ENCODE peak calls at places on chromosomes 16 and 17, in four cellular contexts. V is HT-29, Q is PC-3, Z is posterior cingulate gyrus. C is an unnamed sample.

GRCh38 chr16:88831838-88832237 is 20.1 kb upstream of the APRT start:
- DNase-seq in V (peak), Q (no peak), Z (no peak), C (peak)

GRCh38 chr17:2090804-2091534 is 36.1 kb downstream of the HIC1 start:
- DNase-seq in V (no peak), Q (peak), Z (no peak), C (peak)

GRCh38 chr16:68286153-68287074 is 22.1 kb downstream of the SLC7A6 start:
- DNase-seq in V (no peak), Q (no peak), Z (no peak), C (no peak)

GRCh38 chr17:29784661-29785060 is 145.4 kb downstream of the SSH2 start:
- DNase-seq in V (no peak), Q (no peak), Z (no peak), C (no peak)

GRCh38 chr17:51848451-51848850 is 310.1 kb downstream of the CA10 start:
- DNase-seq in V (no peak), Q (peak), Z (no peak), C (peak)

GRCh38 chr17:77701996-77702395 is 256.5 kb upstream of the TNRC6C start:
- DNase-seq in V (no peak), Q (no peak), Z (no peak), C (no peak)

GRCh38 chr17:10352866-10353265 is 19.9 kb downstream of the MYH13 start:
- DNase-seq in V (no peak), Q (no peak), Z (no peak), C (no peak)

GRCh38 chr17:930258-930657 is 49.3 kb downstream of the NXN start:
- DNase-seq in V (no peak), Q (peak), Z (no peak), C (no peak)

GRCh38 chr17:74474043-74474792 is 7.8 kb downstream of the CD300A start:
- DNase-seq in V (no peak), Q (no peak), Z (no peak), C (no peak)

GRCh38 chr17:75048396-75048933 is 1.4 kb downstream of the KCTD2 start:
- DNase-seq in V (no peak), Q (peak), Z (no peak), C (no peak)

GRCh38 chr16:69565611-69566436 is at the start of gene NFAT5:
- DNase-seq in V (peak), Q (peak), Z (peak), C (peak)

GRCh38 chr17:44083250-44083849 is 12.8 kb downstream of the G6PC3 start:
- DNase-seq in V (peak), Q (peak), Z (no peak), C (peak)

GRCh38 chr16:69190598-69190997 is 3.6 kb downstream of the SNTB2 start:
- DNase-seq in V (no peak), Q (no peak), Z (no peak), C (no peak)

GRCh38 chr16:54335230-54335629 is 48.6 kb upstream of the IRX3 start:
- DNase-seq in V (no peak), Q (no peak), Z (no peak), C (no peak)

GRCh38 chr17:19338031-19338990 is 24.2 kb downstream of the B9D1 start:
- DNase-seq in V (peak), Q (peak), Z (peak), C (peak)

GRCh38 chr16:23836078-23836403 is 258 bp downstream of the PRKCB start:
- DNase-seq in V (no peak), Q (no peak), Z (no peak), C (no peak)

GRCh38 chr17:57451126-57451690 is 194.9 kb downstream of the MSI2 start:
- DNase-seq in V (no peak), Q (no peak), Z (no peak), C (no peak)

GRCh38 chr16:86960266-86960665 is 356.9 kb downstream of the C16orf95 start:
- DNase-seq in V (no peak), Q (no peak), Z (no peak), C (no peak)

GRCh38 chr17:73359987-73360410 is 48.2 kb upstream of the CDC42EP4 start:
- DNase-seq in V (peak), Q (peak), Z (no peak), C (peak)

GRCh38 chr16:83011939-83012338 is 385.2 kb downstream of the CDH13 start:
- DNase-seq in V (no peak), Q (no peak), Z (no peak), C (no peak)

GRCh38 chr17:55444471-55445441 is 23.1 kb upstream of the MMD start:
- DNase-seq in V (no peak), Q (no peak), Z (no peak), C (no peak)

GRCh38 chr17:39676198-39676819 is 8.1 kb downstream of the PNMT start:
- DNase-seq in V (peak), Q (no peak), Z (peak), C (peak)

GRCh38 chr16:14181371-14182050 is 110.4 kb downstream of the MRTFB start:
- DNase-seq in V (no peak), Q (peak), Z (no peak), C (peak)

GRCh38 chr16:49345829-49346228 is 27.8 kb upstream of the C16orf78 start:
- DNase-seq in V (peak), Q (peak), Z (no peak), C (no peak)

GRCh38 chr16:58409316-58409973 is 17.2 kb downstream of the GINS3 start:
- DNase-seq in V (no peak), Q (peak), Z (peak), C (peak)

GRCh38 chr17:39822051-39822450 is 42.1 kb downstream of the IKZF3 start:
- DNase-seq in V (no peak), Q (no peak), Z (no peak), C (no peak)

GRCh38 chr17:47847341-47848197 is 3.4 kb downstream of the SP6 start:
- DNase-seq in V (no peak), Q (no peak), Z (no peak), C (peak)

GRCh38 chr17:49964539-49965521 is 4.2 kb upstream of the DLX4 start:
- DNase-seq in V (no peak), Q (no peak), Z (no peak), C (no peak)

GRCh38 chr17:18240449-18240848 is 15.0 kb downstream of the LLGL1 start:
- DNase-seq in V (no peak), Q (no peak), Z (no peak), C (no peak)

GRCh38 chr17:45775576-45776011 is 8.5 kb upstream of the CRHR1 start:
- DNase-seq in V (peak), Q (peak), Z (peak), C (no peak)

GRCh38 chr17:48348352-48348751 is 81.7 kb downstream of the SKAP1 start:
- DNase-seq in V (no peak), Q (no peak), Z (no peak), C (no peak)

GRCh38 chr16:64365448-64365858 is 756.4 kb downstream of the CDH11 start:
- DNase-seq in V (no peak), Q (peak), Z (no peak), C (no peak)

GRCh38 chr17:57636985-57637667 is 108.0 kb downstream of the CCDC182 start:
- DNase-seq in V (no peak), Q (peak), Z (no peak), C (peak)

C was measured in epithelial cell of esophagus.